ENCODE peak calls at places on chromosomes 16 and 17, in four cellular contexts. B is lower leg skin, W is HEK293T, S is A549. O is an unnamed sample.

GRCh38 chr16:53773881-53774280 is 69.9 kb downstream of the FTO start:
- DNase-seq in S (no peak), W (no peak), B (no peak), O (no peak)

GRCh38 chr17:40075216-40076100 is 12.7 kb downstream of the THRA start:
- DNase-seq in S (peak), W (peak), B (peak), O (peak)

GRCh38 chr16:55294129-55294528 is 29.9 kb upstream of the IRX6 start:
- DNase-seq in S (no peak), W (peak), B (no peak), O (no peak)

GRCh38 chr16:3356118-3356517 is 429 bp downstream of the OR2C1 start:
- DNase-seq in B (no peak), W (no peak), S (no peak), O (no peak)

GRCh38 chr16:27441998-27442397 is 40.0 kb downstream of the IL21R start:
- DNase-seq in S (no peak), B (no peak), W (no peak), O (no peak)

GRCh38 chr17:45668316-45668715 is 115.8 kb upstream of the CRHR1 start:
- DNase-seq in B (no peak), S (no peak), W (no peak), O (no peak)

GRCh38 chr17:63413128-63413527 is 33.0 kb downstream of the CYB561 start:
- DNase-seq in S (no peak), W (no peak), B (no peak), O (no peak)

GRCh38 chr16:86739808-86740207 is 161.5 kb downstream of the FOXL1 start:
- DNase-seq in W (no peak), S (no peak), B (no peak), O (no peak)

GRCh38 chr16:30557397-30557949 is 701 bp downstream of the ZNF764 start:
- DNase-seq in S (no peak), W (no peak), B (no peak), O (peak)

GRCh38 chr17:33753452-33753851 is 460.4 kb upstream of the ASIC2 start:
- DNase-seq in S (peak), B (no peak), W (no peak), O (no peak)

GRCh38 chr16:75559564-75560372 is 3.7 kb upstream of the TMEM231 start:
- DNase-seq in W (peak), B (no peak), S (no peak), O (no peak)

GRCh38 chr17:78316115-78316866 is 43.6 kb downstream of the SOCS3 start:
- DNase-seq in W (no peak), B (no peak), S (peak), O (no peak)

GRCh38 chr16:11835891-11836652 is 15.3 kb downstream of the RSL1D1 start:
- DNase-seq in S (no peak), W (no peak), B (no peak), O (no peak)

GRCh38 chr17:36703860-36704266 is 102.5 kb downstream of the MRM1 start:
- DNase-seq in S (peak), W (peak), B (no peak), O (peak)

GRCh38 chr16:68985268-68985667 is 120.2 kb upstream of the HAS3 start:
- DNase-seq in S (no peak), W (no peak), B (no peak), O (no peak)

GRCh38 chr16:84957192-84957591 is 54.1 kb downstream of the ZDHHC7 start:
- DNase-seq in S (no peak), W (no peak), B (no peak), O (no peak)

GRCh38 chr17:50219939-50220465 is 18.6 kb upstream of the COL1A1 start:
- DNase-seq in S (no peak), B (no peak), W (no peak), O (no peak)

GRCh38 chr17:63311416-63311937 is 134.6 kb downstream of the CYB561 start:
- DNase-seq in S (no peak), B (no peak), W (no peak), O (no peak)

GRCh38 chr17:41959336-41960095 is 7.1 kb upstream of the CNP start:
- DNase-seq in B (no peak), W (peak), S (peak), O (peak)

GRCh38 chr17:74513987-74514631 is 17.2 kb downstream of the CD300LB start:
- DNase-seq in B (no peak), W (peak), S (peak), O (peak)

GRCh38 chr17:17376362-17376761 is 73.2 kb downstream of the NT5M start:
- DNase-seq in W (no peak), S (no peak), B (no peak), O (no peak)

GRCh38 chr16:6096931-6097665 is 999.5 kb upstream of the EEF2KMT start:
- DNase-seq in B (no peak), S (no peak), W (no peak), O (no peak)

GRCh38 chr17:29753845-29754439 is 131.2 kb upstream of the CORO6 start:
- DNase-seq in W (no peak), B (no peak), S (no peak), O (no peak)

GRCh38 chr17:71792966-71793365 is 327.9 kb upstream of the SOX9 start:
- DNase-seq in S (no peak), B (no peak), W (no peak), O (no peak)

GRCh38 chr16:3013998-3014690 is 1.4 kb downstream of the CLDN9 start:
- DNase-seq in W (no peak), S (no peak), B (no peak), O (no peak)

GRCh38 chr16:49699718-49700117 is 156.2 kb downstream of the ZNF423 start:
- DNase-seq in W (no peak), B (no peak), S (no peak), O (no peak)

GRCh38 chr17:36942631-36943125 is 5.4 kb downstream of the LHX1 start:
- DNase-seq in S (no peak), B (no peak), W (no peak), O (no peak)

GRCh38 chr16:59593256-59593655 is 859.1 kb upstream of the GOT2 start:
- DNase-seq in B (no peak), W (no peak), S (no peak), O (no peak)

GRCh38 chr16:77584205-77584859 is 138.0 kb upstream of the NUDT7 start:
- DNase-seq in S (peak), B (peak), W (peak), O (peak)

GRCh38 chr16:54055191-54055590 is 231.4 kb downstream of the IRX3 start:
- DNase-seq in B (no peak), W (no peak), S (no peak), O (no peak)

GRCh38 chr17:51165680-51166197 is 472 bp upstream of the NME2 start:
- DNase-seq in S (no peak), B (no peak), W (peak), O (no peak)

GRCh38 chr16:66899945-66900688 is 18.6 kb downstream of the CDH16 start:
- DNase-seq in W (peak), B (peak), S (peak), O (peak)

GRCh38 chr16:11497329-11497805 is 89.4 kb downstream of the LITAF start:
- DNase-seq in W (peak), S (peak), B (peak), O (peak)

GRCh38 chr16:81891734-81892364 is 112.8 kb downstream of the PLCG2 start:
- DNase-seq in W (no peak), S (no peak), B (no peak), O (no peak)

GRCh38 chr16:86512860-86513470 is 2.6 kb downstream of the FOXF1 start:
- DNase-seq in S (no peak), B (no peak), W (no peak), O (no peak)

GRCh38 chr17:83173180-83173996 is 94.0 kb downstream of the METRNL start:
- DNase-seq in W (no peak), S (no peak), B (no peak), O (no peak)

GRCh38 chr17:50346313-50347086 is 574 bp downstream of the XYLT2 start:
- DNase-seq in B (peak), W (peak), S (no peak), O (peak)

GRCh38 chr16:48564544-48565444 is 45.2 kb downstream of the N4BP1 start:
- DNase-seq in S (no peak), W (no peak), B (no peak), O (no peak)

GRCh38 chr16:65066646-65067045 is 55.2 kb downstream of the CDH11 start:
- DNase-seq in S (no peak), W (no peak), B (no peak), O (no peak)

O was measured in dermis blood vessel endothelial cell.